ENCODE peak calls at places on chromosomes 16 and 17, in nine cellular contexts. P is endothelial cell of umbilical vein, G is A549, I is esophagus muscularis mucosa, Y is IMR-90, U is heart left ventricle, K is testis, Q is sigmoid colon, O is body of pancreas. Z is an unnamed sample.

GRCh38 chr17:57943140-57943539 is 12.1 kb downstream of the CUEDC1 start:
- DNase-seq in P (no peak), G (no peak), I (no peak), Y (peak; percentile 51), U (no peak), K (no peak), Q (no peak), O (no peak), Z (no peak)

GRCh38 chr17:68539536-68540469 is 27.6 kb downstream of the PRKAR1A start:
- DNase-seq in P (no peak), G (peak; percentile 22), I (no peak), Y (no peak), U (no peak), K (peak; percentile 47), Q (no peak), O (no peak), Z (no peak)

GRCh38 chr17:64216385-64217248 is 46.4 kb downstream of the TEX2 start:
- DNase-seq in P (peak; percentile 75), G (no peak), I (no peak), Y (peak; percentile 32), U (peak; percentile 49), K (peak; percentile 33), Q (no peak), O (peak; percentile 64), Z (no peak)

GRCh38 chr16:65908568-65908967 is 457.9 kb upstream of the CDH5 start:
- DNase-seq in P (no peak), G (no peak), I (peak; percentile 60), Y (no peak), U (no peak), K (peak; percentile 17), Q (no peak), O (no peak), Z (no peak)

GRCh38 chr16:17311333-17312099 is 159.2 kb downstream of the XYLT1 start:
- DNase-seq in P (no peak), G (no peak), I (no peak), Y (no peak), U (no peak), K (no peak), Q (no peak), O (no peak), Z (no peak)

GRCh38 chr17:68346448-68346847 is 55.2 kb downstream of the ARSG start:
- DNase-seq in P (no peak), G (no peak), I (no peak), Y (no peak), U (peak; percentile 18), K (no peak), Q (no peak), O (no peak), Z (no peak)

GRCh38 chr16:66262253-66263167 is 104.0 kb upstream of the CDH5 start:
- DNase-seq in P (no peak), G (no peak), I (no peak), Y (peak; percentile 57), U (peak; percentile 23), K (peak; percentile 57), Q (peak; percentile 77), O (no peak), Z (peak; percentile 35)

GRCh38 chr16:23801387-23801786 is 34.4 kb upstream of the PRKCB start:
- DNase-seq in P (peak; percentile 57), G (peak; percentile 73), I (no peak), Y (peak; percentile 51), U (peak; percentile 65), K (peak; percentile 90), Q (peak; percentile 87), O (peak; percentile 77), Z (peak; percentile 12)

GRCh38 chr16:31083556-31083955 is 5.2 kb downstream of the PRSS53 start:
- DNase-seq in P (no peak), G (no peak), I (no peak), Y (no peak), U (no peak), K (no peak), Q (no peak), O (no peak), Z (no peak)

GRCh38 chr16:86476956-86477530 is 33.3 kb upstream of the FOXF1 start:
- DNase-seq in P (peak; percentile 11), G (no peak), I (no peak), Y (no peak), U (peak; percentile 18), K (no peak), Q (no peak), O (no peak), Z (no peak)

DNA sequence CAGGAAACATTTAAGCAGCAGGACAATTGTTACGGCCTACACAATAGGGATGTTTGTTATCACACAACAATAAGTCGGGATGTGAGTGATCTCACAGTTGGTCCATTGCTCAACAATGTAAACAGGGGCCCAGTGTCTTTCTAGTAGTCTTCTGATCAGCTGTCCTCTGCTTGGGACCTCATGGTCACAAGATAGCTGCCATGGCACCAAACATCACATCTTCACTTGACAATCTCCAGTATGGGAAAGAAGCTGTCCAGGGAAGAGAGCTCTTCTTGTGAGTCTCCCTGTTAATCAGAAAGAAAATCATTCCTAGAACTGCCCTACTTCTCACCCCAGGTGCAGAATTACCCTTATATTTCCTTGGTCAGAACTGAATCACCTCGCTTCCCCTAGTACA is 6.3 kb upstream of the GPRC5B start:
- DNase-seq in P (no peak), G (no peak), I (no peak), Y (no peak), U (no peak), K (no peak), Q (no peak), O (no peak), Z (no peak)
- TF ChIP-seq POLR2A in P (no peak), G (no peak), I (no peak), Y (no peak), U (no peak), K (no peak), Q (no peak), O (no peak), Z (no peak)

DNA sequence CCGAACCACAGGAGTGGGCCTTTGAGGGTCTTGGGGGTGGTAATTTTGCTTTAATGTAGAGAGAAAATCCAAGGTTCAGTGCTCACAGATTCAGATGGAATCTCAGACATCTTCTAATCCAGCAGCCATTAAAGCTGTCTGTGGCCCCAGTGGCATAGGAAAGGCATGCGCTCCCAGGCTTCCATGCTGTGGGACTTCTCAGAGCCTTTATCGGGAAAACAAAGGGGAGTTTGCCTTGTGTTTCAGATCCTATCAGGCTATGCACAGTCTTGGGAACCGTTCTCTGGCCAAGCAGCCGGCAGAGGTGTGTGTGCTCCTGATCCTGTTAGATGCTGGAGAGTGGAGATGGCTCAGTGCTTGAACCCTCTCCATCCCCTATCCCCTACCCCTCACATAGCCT is 7.8 kb downstream of the ADGRG1 start:
- DNase-seq in P (no peak), G (no peak), I (no peak), Y (no peak), U (no peak), K (no peak), Q (no peak), O (no peak), Z (no peak)
- H3K4me1 ChIP-seq in P (peaks cover 50% of the 10 kb centered on the region), G (peaks cover 62% of the 10 kb centered on the region), I (peaks cover 48% of the 10 kb centered on the region), Y (peaks cover 10% of the 10 kb centered on the region), U (peaks cover 74% of the 10 kb centered on the region), K (peaks cover 73% of the 10 kb centered on the region), Q (peaks cover 5% of the 10 kb centered on the region), O (peaks cover 93% of the 10 kb centered on the region), Z (peaks cover 5% of the 10 kb centered on the region)

GRCh38 chr17:80034977-80035686 is 540 bp downstream of the TBC1D16 start:
- DNase-seq in P (peak; percentile 68), G (peak; percentile 40), I (no peak), Y (peak; percentile 43), U (peak; percentile 19), K (no peak), Q (no peak), O (peak; percentile 35), Z (no peak)
- H3K4me3 ChIP-seq in P (peak overlapping the region; percentile 59), G (peak overlapping the region; percentile 89), I (peak overlapping the region; percentile 86), Y (peak overlapping the region; percentile 54), U (peak overlapping the region; percentile 47), K (peak overlapping the region; percentile 90), Q (peak overlapping the region; percentile 66), O (peak overlapping the region; percentile 62), Z (peak overlapping the region; percentile 69)

GRCh38 chr16:57626420-57627170 is 1.8 kb upstream of the ADGRG1 start:
- DNase-seq in P (no peak), G (no peak), I (no peak), Y (no peak), U (peak; percentile 6), K (no peak), Q (no peak), O (no peak), Z (no peak)

GRCh38 chr16:57627184-57627871 is 1.1 kb upstream of the ADGRG1 start:
- DNase-seq in P (peak; percentile 60), G (peak; percentile 79), I (no peak), Y (peak; percentile 85), U (peak; percentile 8), K (no peak), Q (no peak), O (no peak), Z (no peak)

GRCh38 chr16:57628782-57629181 is 352 bp downstream of the ADGRG1 start:
- DNase-seq in P (no peak), G (no peak), I (no peak), Y (no peak), U (no peak), K (no peak), Q (no peak), O (no peak), Z (no peak)

GRCh38 chr16:57629516-57630401 is 1.3 kb downstream of the ADGRG1 start:
- DNase-seq in P (no peak), G (no peak), I (no peak), Y (no peak), U (no peak), K (no peak), Q (no peak), O (no peak), Z (no peak)

GRCh38 chr16:57628008-57628781 is at the start of gene ADGRG1:
- DNase-seq in P (peak; percentile 95), G (peak; percentile 93), I (no peak), Y (peak; percentile 97), U (peak; percentile 80), K (peak; percentile 90), Q (peak; percentile 81), O (peak; percentile 80), Z (peak; percentile 25)
- TF ChIP-seq POLR2A in P (no peak), G (peak; percentile 54), I (peak; percentile 33), Y (peak; percentile 47), U (peak; percentile 72), K (no peak), Q (peak; percentile 32), O (peak; percentile 46), Z (peak; percentile 75)

GRCh38 chr17:81251091-81251942 is 12.2 kb downstream of the NDUFAF8 start:
- DNase-seq in P (no peak), G (no peak), I (no peak), Y (no peak), U (peak; percentile 51), K (no peak), Q (no peak), O (no peak), Z (no peak)

GRCh38 chr17:81250286-81251090 is 11.4 kb downstream of the NDUFAF8 start:
- DNase-seq in P (no peak), G (no peak), I (no peak), Y (no peak), U (no peak), K (no peak), Q (no peak), O (no peak), Z (no peak)

GRCh38 chr17:81248649-81249048 is 9.5 kb downstream of the NDUFAF8 start:
- DNase-seq in P (no peak), G (no peak), I (no peak), Y (no peak), U (no peak), K (no peak), Q (no peak), O (no peak), Z (no peak)

GRCh38 chr17:81247339-81247990 is 8.3 kb downstream of the NDUFAF8 start:
- DNase-seq in P (no peak), G (no peak), I (no peak), Y (no peak), U (no peak), K (no peak), Q (no peak), O (no peak), Z (no peak)

GRCh38 chr17:81249233-81250040 is 10.3 kb downstream of the NDUFAF8 start:
- DNase-seq in P (no peak), G (peak; percentile 57), I (no peak), Y (peak; percentile 8), U (no peak), K (no peak), Q (no peak), O (no peak), Z (no peak)
- H3K4me1 ChIP-seq in P (no peaks in the 10 kb centered on the region), G (no peaks in the 10 kb centered on the region), I (peaks cover 24% of the 10 kb centered on the region), Y (peaks cover 7% of the 10 kb centered on the region), U (no peaks in the 10 kb centered on the region), K (no peaks in the 10 kb centered on the region), Q (peaks cover 2% of the 10 kb centered on the region), O (no peaks in the 10 kb centered on the region), Z (peaks cover 4% of the 10 kb centered on the region)

Z was measured in gastrocnemius medialis.